ENCODE peak calls at places on chromosome 6, in nine cellular contexts. A, T, C, M, E, L, U, I and V are unnamed samples.

GRCh38 chr6:1913572-1913971 is 303.9 kb downstream of the FOXC1 start:
- DNase-seq in A (no peak), T (no peak), C (no peak), M (no peak), E (no peak), L (no peak), U (no peak), I (no peak), V (no peak)

GRCh38 chr6:106089981-106090380 is 3.8 kb downstream of the PRDM1 start:
- DNase-seq in A (peak), T (no peak), C (no peak), M (peak), E (no peak), L (peak), U (no peak), I (no peak), V (no peak)

GRCh38 chr6:89853068-89853467 is 23.4 kb downstream of the CASP8AP2 start:
- DNase-seq in A (no peak), T (no peak), C (no peak), M (no peak), E (no peak), L (peak), U (no peak), I (no peak), V (no peak)

GRCh38 chr6:23213193-23213592 is 643.8 kb downstream of the HDGFL1 start:
- DNase-seq in A (no peak), T (no peak), C (no peak), M (peak), E (no peak), L (no peak), U (peak), I (no peak), V (peak)

GRCh38 chr6:12312736-12313135 is 22.6 kb downstream of the EDN1 start:
- DNase-seq in A (no peak), T (no peak), C (no peak), M (no peak), E (no peak), L (peak), U (no peak), I (no peak), V (no peak)

GRCh38 chr6:7540595-7540994 is 876 bp upstream of the DSP start:
- DNase-seq in A (no peak), T (no peak), C (no peak), M (no peak), E (no peak), L (no peak), U (no peak), I (no peak), V (peak)

GRCh38 chr6:95786802-95787201 is 209.5 kb downstream of the MANEA start:
- DNase-seq in A (no peak), T (no peak), C (no peak), M (no peak), E (no peak), L (no peak), U (no peak), I (no peak), V (no peak)

GRCh38 chr6:128560966-128561365 is 40.6 kb upstream of the PTPRK start:
- DNase-seq in A (no peak), T (no peak), C (no peak), M (no peak), E (no peak), L (no peak), U (no peak), I (no peak), V (no peak)

GRCh38 chr6:42436825-42437224 is 14.9 kb downstream of the TRERF1 start:
- DNase-seq in A (no peak), T (no peak), C (no peak), M (no peak), E (no peak), L (no peak), U (no peak), I (no peak), V (peak)

GRCh38 chr6:96777113-96777512 is 60.2 kb downstream of the GPR63 start:
- DNase-seq in A (no peak), T (no peak), C (no peak), M (no peak), E (no peak), L (no peak), U (no peak), I (no peak), V (no peak)

GRCh38 chr6:122649701-122650100 is 39.5 kb downstream of the PKIB start:
- DNase-seq in A (no peak), T (no peak), C (no peak), M (peak), E (no peak), L (peak), U (no peak), I (no peak), V (peak)

GRCh38 chr6:23081701-23082100 is 512.3 kb downstream of the HDGFL1 start:
- DNase-seq in A (no peak), T (no peak), C (no peak), M (no peak), E (no peak), L (no peak), U (no peak), I (no peak), V (no peak)

GRCh38 chr6:170087946-170088348 is 202.9 kb downstream of the DLL1 start:
- DNase-seq in A (no peak), T (no peak), C (no peak), M (no peak), E (no peak), L (no peak), U (no peak), I (peak), V (no peak)

GRCh38 chr6:32954983-32955802 is 2.3 kb upstream of the HLA-DMA start:
- DNase-seq in A (no peak), T (no peak), C (no peak), M (peak), E (peak), L (no peak), U (no peak), I (no peak), V (peak)

GRCh38 chr6:53530346-53530745 is 14.6 kb downstream of the GCLC start:
- DNase-seq in A (no peak), T (no peak), C (no peak), M (no peak), E (no peak), L (peak), U (no peak), I (no peak), V (peak)

GRCh38 chr6:142478117-142478516 is 176.3 kb downstream of the ADGRG6 start:
- DNase-seq in A (no peak), T (no peak), C (no peak), M (peak), E (no peak), L (peak), U (no peak), I (no peak), V (peak)

GRCh38 chr6:86502522-86502921 is 434.8 kb upstream of the HTR1E start:
- DNase-seq in A (no peak), T (no peak), C (no peak), M (no peak), E (no peak), L (no peak), U (no peak), I (no peak), V (no peak)

GRCh38 chr6:116087437-116088027 is 13.1 kb upstream of the NT5DC1 start:
- DNase-seq in A (no peak), T (no peak), C (no peak), M (peak), E (no peak), L (peak), U (no peak), I (no peak), V (peak)

GRCh38 chr6:43887906-43888683 is 118.1 kb downstream of the VEGFA start:
- DNase-seq in A (no peak), T (no peak), C (no peak), M (no peak), E (no peak), L (no peak), U (no peak), I (no peak), V (no peak)

GRCh38 chr6:34679552-34680255 is 16.9 kb downstream of the ILRUN start:
- DNase-seq in A (no peak), T (no peak), C (no peak), M (no peak), E (no peak), L (peak), U (no peak), I (no peak), V (no peak)

GRCh38 chr6:109944448-109944847 is 33.7 kb upstream of the GPR6 start:
- DNase-seq in A (no peak), T (no peak), C (no peak), M (peak), E (no peak), L (no peak), U (no peak), I (no peak), V (peak)

GRCh38 chr6:100719883-100720682 is 161.0 kb downstream of the ASCC3 start:
- DNase-seq in A (peak), T (no peak), C (no peak), M (peak), E (no peak), L (peak), U (no peak), I (no peak), V (peak)

GRCh38 chr6:7145269-7146078 is 37.7 kb downstream of the RREB1 start:
- DNase-seq in A (no peak), T (no peak), C (no peak), M (no peak), E (no peak), L (no peak), U (no peak), I (no peak), V (peak)

GRCh38 chr6:164013480-164014208 is 599.1 kb downstream of the QKI start:
- DNase-seq in A (no peak), T (no peak), C (no peak), M (peak), E (no peak), L (no peak), U (no peak), I (no peak), V (no peak)

GRCh38 chr6:6995328-6995727 is 112.4 kb upstream of the RREB1 start:
- DNase-seq in A (no peak), T (no peak), C (no peak), M (no peak), E (no peak), L (no peak), U (no peak), I (no peak), V (no peak)

GRCh38 chr6:35048031-35048613 is 93.0 kb downstream of the TCP11 start:
- DNase-seq in A (peak), T (peak), C (no peak), M (no peak), E (no peak), L (no peak), U (no peak), I (no peak), V (no peak)

GRCh38 chr6:143673638-143674037 is 4.1 kb upstream of the PHACTR2 start:
- DNase-seq in A (no peak), T (peak), C (no peak), M (peak), E (no peak), L (peak), U (no peak), I (no peak), V (peak)

GRCh38 chr6:168363302-168363701 is 43.7 kb upstream of the DACT2 start:
- DNase-seq in A (no peak), T (no peak), C (no peak), M (no peak), E (no peak), L (no peak), U (no peak), I (no peak), V (no peak)

GRCh38 chr6:1522779-1523178 is 86.9 kb upstream of the FOXC1 start:
- DNase-seq in A (no peak), T (no peak), C (no peak), M (no peak), E (no peak), L (no peak), U (no peak), I (no peak), V (no peak)

GRCh38 chr6:10355115-10355702 is 59.7 kb downstream of the TFAP2A start:
- DNase-seq in A (no peak), T (no peak), C (no peak), M (peak), E (no peak), L (no peak), U (no peak), I (no peak), V (peak)

GRCh38 chr6:39280247-39280731 is 33.9 kb downstream of the KCNK17 start:
- DNase-seq in A (no peak), T (no peak), C (no peak), M (peak), E (no peak), L (no peak), U (no peak), I (no peak), V (peak)

GRCh38 chr6:138465007-138465645 is 34.2 kb downstream of the NHSL1 start:
- DNase-seq in A (no peak), T (no peak), C (no peak), M (peak), E (no peak), L (peak), U (no peak), I (no peak), V (peak)

GRCh38 chr6:83370607-83371006 is 60.2 kb downstream of the ME1 start:
- DNase-seq in A (no peak), T (no peak), C (no peak), M (no peak), E (no peak), L (no peak), U (no peak), I (no peak), V (no peak)

GRCh38 chr6:47016236-47016635 is 25.9 kb downstream of the ADGRF1 start:
- DNase-seq in A (no peak), T (peak), C (no peak), M (no peak), E (no peak), L (no peak), U (no peak), I (no peak), V (no peak)